ENCODE peak calls at places on chromosomes 16 and 17, in nine cellular contexts. One of them, this sample, is unnamed.

GRCh38 chr17:57943140-57943539 is 12.1 kb downstream of the CUEDC1 start:
- DNase-seq in stomach: no peak
- DNase-seq in A549: no peak
- DNase-seq in epithelial cell of esophagus: peak
- DNase-seq in OCI-LY7: no peak
- DNase-seq in psoas muscle: peak
- DNase-seq in fibroblast of the aortic adventitia: peak
- DNase-seq in tibial nerve: no peak
- DNase-seq in fibroblast of villous mesenchyme: peak
- DNase-seq in this sample: no peak

GRCh38 chr16:49589721-49590120 is 216.1 kb downstream of the C16orf78 start:
- DNase-seq in stomach: peak
- DNase-seq in A549: no peak
- DNase-seq in epithelial cell of esophagus: no peak
- DNase-seq in OCI-LY7: no peak
- DNase-seq in psoas muscle: no peak
- DNase-seq in fibroblast of the aortic adventitia: no peak
- DNase-seq in tibial nerve: no peak
- DNase-seq in fibroblast of villous mesenchyme: no peak
- DNase-seq in this sample: no peak

GRCh38 chr17:48240562-48241130 is 133.1 kb downstream of the SNX11 start:
- DNase-seq in stomach: no peak
- DNase-seq in A549: peak
- DNase-seq in epithelial cell of esophagus: peak
- DNase-seq in OCI-LY7: no peak
- DNase-seq in psoas muscle: no peak
- DNase-seq in fibroblast of the aortic adventitia: no peak
- DNase-seq in tibial nerve: no peak
- DNase-seq in fibroblast of villous mesenchyme: no peak
- DNase-seq in this sample: peak

GRCh38 chr16:76899767-76900166 is 291.2 kb upstream of the MON1B start:
- DNase-seq in stomach: no peak
- DNase-seq in A549: no peak
- DNase-seq in epithelial cell of esophagus: no peak
- DNase-seq in OCI-LY7: no peak
- DNase-seq in psoas muscle: no peak
- DNase-seq in fibroblast of the aortic adventitia: no peak
- DNase-seq in tibial nerve: no peak
- DNase-seq in fibroblast of villous mesenchyme: no peak
- DNase-seq in this sample: no peak

GRCh38 chr17:39659286-39660010 is 5.7 kb upstream of the TCAP start:
- DNase-seq in stomach: no peak
- DNase-seq in A549: no peak
- DNase-seq in epithelial cell of esophagus: no peak
- DNase-seq in OCI-LY7: no peak
- DNase-seq in psoas muscle: no peak
- DNase-seq in fibroblast of the aortic adventitia: no peak
- DNase-seq in tibial nerve: no peak
- DNase-seq in fibroblast of villous mesenchyme: no peak
- DNase-seq in this sample: no peak

GRCh38 chr17:57999496-58000017 is 7.5 kb downstream of the SRSF1 start:
- DNase-seq in stomach: no peak
- DNase-seq in A549: peak
- DNase-seq in epithelial cell of esophagus: peak
- DNase-seq in OCI-LY7: peak
- DNase-seq in psoas muscle: no peak
- DNase-seq in fibroblast of the aortic adventitia: peak
- DNase-seq in tibial nerve: peak
- DNase-seq in fibroblast of villous mesenchyme: peak
- DNase-seq in this sample: peak

GRCh38 chr16:62034236-62035114 is 1.8 kb downstream of the CDH8 start:
- DNase-seq in stomach: no peak
- DNase-seq in A549: no peak
- DNase-seq in epithelial cell of esophagus: no peak
- DNase-seq in OCI-LY7: no peak
- DNase-seq in psoas muscle: no peak
- DNase-seq in fibroblast of the aortic adventitia: no peak
- DNase-seq in tibial nerve: no peak
- DNase-seq in fibroblast of villous mesenchyme: no peak
- DNase-seq in this sample: no peak

GRCh38 chr17:63647065-63647725 is 25.0 kb downstream of the MAP3K3 start:
- DNase-seq in stomach: no peak
- DNase-seq in A549: no peak
- DNase-seq in epithelial cell of esophagus: peak
- DNase-seq in OCI-LY7: no peak
- DNase-seq in psoas muscle: no peak
- DNase-seq in fibroblast of the aortic adventitia: peak
- DNase-seq in tibial nerve: no peak
- DNase-seq in fibroblast of villous mesenchyme: peak
- DNase-seq in this sample: peak

GRCh38 chr17:37458805-37459204 is 30.9 kb upstream of the DUSP14 start:
- DNase-seq in stomach: no peak
- DNase-seq in A549: peak
- DNase-seq in epithelial cell of esophagus: peak
- DNase-seq in OCI-LY7: no peak
- DNase-seq in psoas muscle: no peak
- DNase-seq in fibroblast of the aortic adventitia: peak
- DNase-seq in tibial nerve: no peak
- DNase-seq in fibroblast of villous mesenchyme: peak
- DNase-seq in this sample: peak

GRCh38 chr17:11506635-11507034 is 91.6 kb upstream of the DNAH9 start:
- DNase-seq in stomach: no peak
- DNase-seq in A549: peak
- DNase-seq in epithelial cell of esophagus: peak
- DNase-seq in OCI-LY7: peak
- DNase-seq in psoas muscle: no peak
- DNase-seq in fibroblast of the aortic adventitia: no peak
- DNase-seq in tibial nerve: no peak
- DNase-seq in fibroblast of villous mesenchyme: no peak
- DNase-seq in this sample: peak

GRCh38 chr16:84357191-84357651 is 11.1 kb upstream of the ATP2C2 start:
- DNase-seq in stomach: no peak
- DNase-seq in A549: no peak
- DNase-seq in epithelial cell of esophagus: peak
- DNase-seq in OCI-LY7: no peak
- DNase-seq in psoas muscle: no peak
- DNase-seq in fibroblast of the aortic adventitia: no peak
- DNase-seq in tibial nerve: no peak
- DNase-seq in fibroblast of villous mesenchyme: no peak
- DNase-seq in this sample: no peak

GRCh38 chr16:48317614-48318013 is 67.6 kb downstream of the SIAH1 start:
- DNase-seq in stomach: no peak
- DNase-seq in A549: peak
- DNase-seq in epithelial cell of esophagus: peak
- DNase-seq in OCI-LY7: no peak
- DNase-seq in psoas muscle: no peak
- DNase-seq in fibroblast of the aortic adventitia: peak
- DNase-seq in tibial nerve: no peak
- DNase-seq in fibroblast of villous mesenchyme: peak
- DNase-seq in this sample: peak

GRCh38 chr16:49492090-49492801 is 118.6 kb downstream of the C16orf78 start:
- DNase-seq in stomach: peak
- DNase-seq in A549: peak
- DNase-seq in epithelial cell of esophagus: no peak
- DNase-seq in OCI-LY7: peak
- DNase-seq in psoas muscle: peak
- DNase-seq in fibroblast of the aortic adventitia: peak
- DNase-seq in tibial nerve: no peak
- DNase-seq in fibroblast of villous mesenchyme: peak
- DNase-seq in this sample: peak

GRCh38 chr17:59004338-59005111 is 102.2 kb downstream of the TRIM37 start:
- DNase-seq in stomach: peak
- DNase-seq in A549: peak
- DNase-seq in epithelial cell of esophagus: peak
- DNase-seq in OCI-LY7: peak
- DNase-seq in psoas muscle: no peak
- DNase-seq in fibroblast of the aortic adventitia: peak
- DNase-seq in tibial nerve: peak
- DNase-seq in fibroblast of villous mesenchyme: peak
- DNase-seq in this sample: peak

GRCh38 chr17:12395733-12396354 is 269.8 kb upstream of the MYOCD start:
- DNase-seq in stomach: peak
- DNase-seq in A549: peak
- DNase-seq in epithelial cell of esophagus: peak
- DNase-seq in OCI-LY7: peak
- DNase-seq in psoas muscle: no peak
- DNase-seq in fibroblast of the aortic adventitia: no peak
- DNase-seq in tibial nerve: no peak
- DNase-seq in fibroblast of villous mesenchyme: peak
- DNase-seq in this sample: peak

GRCh38 chr17:28381141-28381825 is 9.8 kb downstream of the SARM1 start:
- DNase-seq in stomach: peak
- DNase-seq in A549: no peak
- DNase-seq in epithelial cell of esophagus: peak
- DNase-seq in OCI-LY7: no peak
- DNase-seq in psoas muscle: peak
- DNase-seq in fibroblast of the aortic adventitia: no peak
- DNase-seq in tibial nerve: no peak
- DNase-seq in fibroblast of villous mesenchyme: no peak
- DNase-seq in this sample: no peak

GRCh38 chr16:1137604-1138003 is 15.3 kb upstream of the CACNA1H start:
- DNase-seq in stomach: no peak
- DNase-seq in A549: no peak
- DNase-seq in epithelial cell of esophagus: no peak
- DNase-seq in OCI-LY7: no peak
- DNase-seq in psoas muscle: no peak
- DNase-seq in fibroblast of the aortic adventitia: no peak
- DNase-seq in tibial nerve: no peak
- DNase-seq in fibroblast of villous mesenchyme: no peak
- DNase-seq in this sample: no peak

GRCh38 chr17:41697122-41697962 is 8.7 kb downstream of the EIF1 start:
- DNase-seq in stomach: peak
- DNase-seq in A549: no peak
- DNase-seq in epithelial cell of esophagus: no peak
- DNase-seq in OCI-LY7: no peak
- DNase-seq in psoas muscle: peak
- DNase-seq in fibroblast of the aortic adventitia: peak
- DNase-seq in tibial nerve: peak
- DNase-seq in fibroblast of villous mesenchyme: peak
- DNase-seq in this sample: peak

GRCh38 chr17:2965621-2966275 is 97.7 kb downstream of the OR1D5 start:
- DNase-seq in stomach: peak
- DNase-seq in A549: peak
- DNase-seq in epithelial cell of esophagus: peak
- DNase-seq in OCI-LY7: no peak
- DNase-seq in psoas muscle: no peak
- DNase-seq in fibroblast of the aortic adventitia: peak
- DNase-seq in tibial nerve: no peak
- DNase-seq in fibroblast of villous mesenchyme: peak
- DNase-seq in this sample: peak

DNA sequence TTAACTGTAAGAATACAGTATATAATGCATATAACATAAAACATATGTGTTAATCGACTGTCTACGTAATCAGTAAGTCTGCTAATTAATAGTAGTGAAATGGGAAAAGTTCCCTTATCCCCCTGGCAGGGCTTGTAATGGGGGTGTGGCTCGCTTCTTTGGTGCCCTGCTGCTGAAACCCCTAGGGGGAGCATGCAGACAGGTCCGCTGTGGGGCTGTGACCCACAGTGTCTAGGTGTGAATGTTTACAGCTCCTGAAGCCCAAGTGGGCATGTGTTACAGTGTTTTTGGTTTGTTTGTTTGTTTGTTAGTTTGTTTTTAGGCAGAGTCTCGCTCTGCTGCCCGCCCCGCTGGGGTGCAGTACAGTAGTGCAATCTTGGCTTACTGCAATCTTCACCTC is 495.7 kb downstream of the SHISA9 start:
- DNase-seq in stomach: no peak
- DNase-seq in A549: no peak
- DNase-seq in epithelial cell of esophagus: no peak
- DNase-seq in OCI-LY7: peak
- DNase-seq in psoas muscle: no peak
- DNase-seq in fibroblast of the aortic adventitia: no peak
- DNase-seq in tibial nerve: no peak
- DNase-seq in fibroblast of villous mesenchyme: no peak
- DNase-seq in this sample: no peak
- TF ChIP-seq CTCF in stomach: no peak
- TF ChIP-seq CTCF in A549: no peak
- TF ChIP-seq CTCF in epithelial cell of esophagus: no peak
- TF ChIP-seq CTCF in OCI-LY7: peak
- TF ChIP-seq CTCF in psoas muscle: no peak
- TF ChIP-seq CTCF in fibroblast of the aortic adventitia: no peak
- TF ChIP-seq CTCF in tibial nerve: no peak
- TF ChIP-seq CTCF in fibroblast of villous mesenchyme: no peak
- TF ChIP-seq CTCF in this sample: no peak

DNA sequence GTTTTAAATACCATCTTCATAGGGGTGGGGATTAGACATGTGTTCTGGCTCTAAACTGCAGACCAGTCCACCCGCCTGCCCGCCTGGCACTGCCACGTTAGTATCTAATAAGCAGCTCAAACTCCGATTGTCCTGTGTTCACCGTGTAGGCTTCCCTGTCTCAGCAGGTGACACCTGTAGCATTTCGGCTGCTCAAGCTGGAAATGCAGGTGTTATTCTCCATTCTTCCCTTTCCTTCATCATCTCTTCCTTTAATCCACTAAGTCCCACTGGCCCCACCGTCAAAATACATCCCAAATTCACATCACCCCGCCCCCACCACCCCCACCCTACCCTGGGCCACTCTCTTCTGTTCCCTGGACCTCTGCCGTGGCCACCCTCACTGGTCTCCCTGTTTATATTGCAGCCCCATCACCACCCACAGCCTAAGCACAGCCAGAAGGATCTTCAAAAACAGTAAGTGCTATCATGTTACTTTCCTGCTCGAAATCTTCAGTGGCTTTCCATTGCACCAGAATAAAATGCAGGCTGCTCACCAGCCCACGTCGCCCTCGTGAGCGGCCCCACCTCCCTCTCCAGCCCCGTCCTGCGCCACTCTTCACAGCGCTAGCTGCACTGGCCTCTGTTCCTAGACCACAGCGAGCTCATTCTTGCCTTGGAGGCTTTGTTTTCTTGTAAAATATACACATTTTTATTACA is 65.1 kb downstream of the RTN4RL1 start:
- DNase-seq in stomach: no peak
- DNase-seq in A549: no peak
- DNase-seq in epithelial cell of esophagus: no peak
- DNase-seq in OCI-LY7: no peak
- DNase-seq in psoas muscle: no peak
- DNase-seq in fibroblast of the aortic adventitia: peak
- DNase-seq in tibial nerve: peak
- DNase-seq in fibroblast of villous mesenchyme: peak
- DNase-seq in this sample: peak
- H3K4me3 ChIP-seq in stomach: no peak
- H3K4me3 ChIP-seq in A549: no peak
- H3K4me3 ChIP-seq in epithelial cell of esophagus: no peak
- H3K4me3 ChIP-seq in OCI-LY7: no peak
- H3K4me3 ChIP-seq in psoas muscle: no peak
- H3K4me3 ChIP-seq in fibroblast of the aortic adventitia: no peak
- H3K4me3 ChIP-seq in tibial nerve: no peak
- H3K4me3 ChIP-seq in fibroblast of villous mesenchyme: no peak
- H3K4me3 ChIP-seq in this sample: no peak

GRCh38 chr17:17121162-17121561 is 78.9 kb downstream of the MPRIP start:
- DNase-seq in stomach: no peak
- DNase-seq in A549: peak
- DNase-seq in epithelial cell of esophagus: peak
- DNase-seq in OCI-LY7: no peak
- DNase-seq in psoas muscle: no peak
- DNase-seq in fibroblast of the aortic adventitia: no peak
- DNase-seq in tibial nerve: no peak
- DNase-seq in fibroblast of villous mesenchyme: no peak
- DNase-seq in this sample: no peak
- TF ChIP-seq CTCF in stomach: no peak
- TF ChIP-seq CTCF in A549: no peak
- TF ChIP-seq CTCF in epithelial cell of esophagus: no peak
- TF ChIP-seq CTCF in OCI-LY7: no peak
- TF ChIP-seq CTCF in psoas muscle: no peak
- TF ChIP-seq CTCF in fibroblast of the aortic adventitia: no peak
- TF ChIP-seq CTCF in tibial nerve: no peak
- TF ChIP-seq CTCF in fibroblast of villous mesenchyme: no peak
- TF ChIP-seq CTCF in this sample: no peak

GRCh38 chr16:46691720-46692119 is 2.3 kb downstream of the ORC6 start:
- DNase-seq in stomach: no peak
- DNase-seq in A549: no peak
- DNase-seq in epithelial cell of esophagus: peak
- DNase-seq in OCI-LY7: peak
- DNase-seq in psoas muscle: no peak
- DNase-seq in fibroblast of the aortic adventitia: peak
- DNase-seq in tibial nerve: no peak
- DNase-seq in fibroblast of villous mesenchyme: peak
- DNase-seq in this sample: peak
- H3K4me3 ChIP-seq in stomach: no peak
- H3K4me3 ChIP-seq in A549: peak
- H3K4me3 ChIP-seq in epithelial cell of esophagus: no peak
- H3K4me3 ChIP-seq in OCI-LY7: peak
- H3K4me3 ChIP-seq in psoas muscle: no peak
- H3K4me3 ChIP-seq in fibroblast of the aortic adventitia: peak
- H3K4me3 ChIP-seq in tibial nerve: no peak
- H3K4me3 ChIP-seq in fibroblast of villous mesenchyme: no peak
- H3K4me3 ChIP-seq in this sample: no peak